ENCODE peak calls at places on chromosomes 7 and 10, in four cellular contexts. T is A549, U is HepG2, Q is K562. I is an unnamed sample.

GRCh38 chr10:10209152-10209551 is 808.5 kb upstream of the CELF2 start:
- DNase-seq in T (no peak), U (no peak), Q (no peak), I (no peak)

GRCh38 chr7:40147371-40148246 is 12.8 kb downstream of the SUGCT start:
- DNase-seq in U (no peak), Q (no peak), T (no peak), I (no peak)

GRCh38 chr10:124237282-124237975 is 144.0 kb upstream of the CHST15 start:
- DNase-seq in U (no peak), Q (no peak), T (no peak), I (no peak)

GRCh38 chr7:2978403-2978802 is 65.3 kb downstream of the CARD11 start:
- DNase-seq in T (no peak), Q (no peak), U (no peak), I (peak)

GRCh38 chr10:79178070-79178576 is 109.4 kb downstream of the ZMIZ1 start:
- DNase-seq in Q (no peak), T (no peak), U (no peak), I (no peak)

GRCh38 chr7:140036224-140036651 is 26.5 kb downstream of the PARP12 start:
- DNase-seq in T (no peak), Q (no peak), U (no peak), I (peak)

GRCh38 chr10:117762819-117763172 is 220.2 kb downstream of the EMX2 start:
- DNase-seq in Q (no peak), U (no peak), T (no peak), I (no peak)

GRCh38 chr7:6705959-6706665 is 635 bp downstream of the ZNF12 start:
- DNase-seq in U (peak), Q (peak), T (peak), I (no peak)

GRCh38 chr10:61975107-61975932 is 73.8 kb downstream of the ARID5B start:
- DNase-seq in U (no peak), T (peak), Q (no peak), I (no peak)

GRCh38 chr10:97520978-97521761 is 22.4 kb downstream of the UBTD1 start:
- DNase-seq in Q (no peak), T (no peak), U (no peak), I (no peak)

GRCh38 chr10:61475449-61475873 is 22.3 kb upstream of the TMEM26 start:
- DNase-seq in T (no peak), U (no peak), Q (no peak), I (no peak)

GRCh38 chr10:79298403-79299244 is 48.6 kb upstream of the PPIF start:
- DNase-seq in U (peak), Q (peak), T (peak), I (no peak)

GRCh38 chr7:151330181-151330580 is 11.4 kb upstream of the NUB1 start:
- DNase-seq in Q (no peak), T (no peak), U (no peak), I (no peak)

GRCh38 chr10:91683976-91684375 is 51.1 kb upstream of the PPP1R3C start:
- DNase-seq in U (no peak), T (peak), Q (no peak), I (no peak)

GRCh38 chr7:43119371-43120069 is 7.1 kb downstream of the HECW1 start:
- DNase-seq in Q (no peak), T (no peak), U (no peak), I (no peak)

GRCh38 chr10:45558406-45558805 is 114.2 kb downstream of the ZFAND4 start:
- DNase-seq in U (peak), Q (no peak), T (no peak), I (no peak)

GRCh38 chr7:106045592-106045991 is 66.5 kb downstream of the SYPL1 start:
- DNase-seq in Q (no peak), U (no peak), T (no peak), I (no peak)

GRCh38 chr7:32179567-32179966 is 109.4 kb upstream of the PDE1C start:
- DNase-seq in Q (no peak), T (no peak), U (no peak), I (no peak)

GRCh38 chr10:19563424-19564141 is 252.6 kb upstream of the PLXDC2 start:
- DNase-seq in U (no peak), Q (no peak), T (no peak), I (no peak)

GRCh38 chr10:36494386-36494785 is 631.0 kb upstream of the ANKRD30A start:
- DNase-seq in Q (no peak), T (peak), U (no peak), I (no peak)

GRCh38 chr10:132972986-132973902 is 30.9 kb upstream of the CFAP46 start:
- DNase-seq in T (no peak), U (no peak), Q (no peak), I (no peak)

GRCh38 chr7:5630670-5631069 is 150.8 kb downstream of the RNF216 start:
- DNase-seq in U (no peak), Q (no peak), T (no peak), I (no peak)

GRCh38 chr7:122485841-122486240 is 181.3 kb upstream of the FEZF1 start:
- DNase-seq in T (no peak), Q (no peak), U (no peak), I (no peak)

GRCh38 chr10:101063162-101063525 is 1.4 kb downstream of the KAZALD1 start:
- DNase-seq in U (no peak), T (no peak), Q (peak), I (no peak)

GRCh38 chr7:55502209-55502608 is 70.1 kb downstream of the VOPP1 start:
- DNase-seq in U (no peak), T (no peak), Q (no peak), I (no peak)

GRCh38 chr10:14545827-14546226 is 215.1 kb upstream of the FRMD4A start:
- DNase-seq in Q (no peak), T (no peak), U (no peak), I (no peak)

GRCh38 chr10:33116293-33116697 is 158.3 kb upstream of the ITGB1 start:
- DNase-seq in U (peak), Q (no peak), T (no peak), I (no peak)

GRCh38 chr7:41027428-41028115 is 675.3 kb downstream of the INHBA start:
- DNase-seq in T (peak), U (no peak), Q (no peak), I (no peak)

GRCh38 chr7:142587578-142588191 is 161.6 kb upstream of the PRSS1 start:
- DNase-seq in T (peak), Q (peak), U (peak), I (peak)

GRCh38 chr10:117419921-117420320 is 44.7 kb upstream of the PDZD8 start:
- DNase-seq in Q (no peak), U (no peak), T (no peak), I (no peak)

GRCh38 chr7:27117687-27118491 is 12.7 kb downstream of the HOXA4 start:
- DNase-seq in Q (no peak), U (no peak), T (no peak), I (no peak)

GRCh38 chr7:44638611-44639557 is 32.5 kb downstream of the OGDH start:
- DNase-seq in U (peak), Q (peak), T (peak), I (peak)

GRCh38 chr7:105678811-105679495 is 97.7 kb upstream of the EFCAB10 start:
- DNase-seq in T (no peak), U (no peak), Q (no peak), I (no peak)

GRCh38 chr10:55897436-55897835 is 463.6 kb downstream of the ZWINT start:
- DNase-seq in Q (no peak), T (no peak), U (no peak), I (no peak)

GRCh38 chr7:44139311-44140010 is 1.7 kb downstream of the MYL7 start:
- DNase-seq in T (no peak), U (no peak), Q (no peak), I (no peak)

GRCh38 chr7:112515989-112516388 is 35.2 kb downstream of the LSMEM1 start:
- DNase-seq in T (no peak), Q (no peak), U (no peak), I (no peak)

GRCh38 chr10:33950216-33950615 is 615.7 kb upstream of the NRP1 start:
- DNase-seq in Q (no peak), T (no peak), U (no peak), I (no peak)

GRCh38 chr10:132774905-132775863 is 10.8 kb downstream of the NKX6-2 start:
- DNase-seq in T (no peak), Q (no peak), U (no peak), I (no peak)

GRCh38 chr7:30645661-30646060 is 36.6 kb downstream of the CRHR2 start:
- DNase-seq in U (no peak), Q (no peak), T (no peak), I (no peak)

GRCh38 chr7:74464931-74465906 is 11.5 kb downstream of the GTF2IRD1 start:
- DNase-seq in T (no peak), Q (no peak), U (no peak), I (no peak)
- TF ChIP-seq POLR2AphosphoS2 in T (no peak), Q (no peak), U (no peak), I (no peak)

DNA sequence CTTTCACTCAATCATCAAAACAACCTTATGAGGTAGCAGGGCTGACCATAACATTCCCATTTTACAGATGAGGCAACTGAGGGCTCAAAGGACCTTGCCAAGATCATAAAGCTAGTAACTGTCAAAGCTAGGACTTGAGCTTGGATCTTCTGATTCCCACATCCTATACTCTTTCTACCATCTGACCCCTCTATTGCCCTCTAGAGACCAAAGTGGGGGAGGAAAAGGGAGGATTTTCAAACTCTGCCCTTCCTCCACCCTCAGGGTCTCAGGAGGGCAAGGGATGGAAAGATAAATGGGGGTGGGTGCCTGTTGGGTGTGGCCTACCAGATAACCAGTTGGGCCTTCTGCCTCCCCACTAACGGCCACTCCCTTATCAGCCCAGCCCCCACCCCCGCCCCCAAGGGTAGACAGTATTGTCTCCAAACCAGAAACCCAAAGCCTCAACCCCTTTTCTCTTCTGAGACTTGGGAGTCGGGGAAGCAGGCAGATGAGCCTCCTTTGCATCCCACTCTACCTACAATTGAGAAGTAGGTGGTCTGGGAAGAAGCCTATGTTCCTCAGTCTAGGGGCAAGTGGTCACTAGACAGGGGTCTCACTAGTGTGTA is 7.9 kb downstream of the LDB1 start:
- DNase-seq in T (no peak), U (no peak), Q (peak), I (no peak)
- TF ChIP-seq POLR2AphosphoS2 in T (no peak), U (no peak), Q (peak), I (no peak)

DNA sequence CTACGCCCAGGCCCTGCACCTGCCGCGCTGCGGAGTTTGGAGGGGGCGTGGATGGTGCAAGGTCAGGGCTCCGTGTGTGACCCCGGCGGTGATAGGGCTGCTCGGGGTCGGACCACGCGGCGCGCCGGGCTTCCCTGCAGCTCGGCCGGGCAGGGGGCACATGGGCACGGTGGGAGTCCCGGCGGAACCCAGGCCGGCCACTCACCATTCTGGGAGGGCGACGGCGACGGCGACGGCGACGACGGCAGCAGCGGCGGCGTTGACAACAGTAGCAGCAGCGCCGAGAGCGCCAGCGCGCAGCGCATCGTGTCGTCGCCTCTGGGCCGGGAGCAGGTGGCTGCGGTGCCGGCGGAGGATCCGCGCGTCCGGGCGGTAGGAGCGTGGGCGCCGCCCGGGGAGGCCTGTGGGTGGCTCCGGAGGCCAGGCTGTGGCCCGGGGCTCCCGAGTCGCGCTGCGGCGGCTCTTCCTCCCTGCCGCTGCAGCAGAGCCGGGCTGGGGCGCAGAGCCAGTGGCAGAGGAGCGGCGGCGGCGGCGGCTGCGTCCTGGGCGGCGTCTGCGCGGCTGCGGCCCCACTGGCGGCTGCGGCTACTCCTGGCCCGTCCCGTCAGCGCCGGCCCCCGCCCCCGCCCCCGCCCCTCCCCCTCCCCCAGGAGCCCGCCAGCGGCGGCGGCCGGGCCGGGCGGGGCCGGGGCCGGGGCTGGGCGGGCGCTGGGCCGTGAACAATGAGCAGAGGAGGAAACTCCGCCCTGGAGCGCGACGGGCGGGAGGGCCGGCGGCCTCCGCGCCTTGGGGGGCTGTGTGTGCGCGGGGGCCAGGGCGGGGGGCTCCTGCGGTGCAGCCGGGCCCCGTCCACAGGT is at the start of gene PODXL:
- DNase-seq in Q (peak), T (peak), U (no peak), I (no peak)
- TF ChIP-seq POLR2AphosphoS2 in Q (no peak), T (no peak), U (no peak), I (no peak)

GRCh38 chr7:91183408-91183807 is 80.8 kb upstream of the FZD1 start:
- DNase-seq in T (no peak), Q (no peak), U (no peak), I (no peak)

GRCh38 chr7:91182819-91183405 is 81.3 kb upstream of the FZD1 start:
- DNase-seq in Q (no peak), T (no peak), U (no peak), I (no peak)

GRCh38 chr7:91191771-91192170 is 72.5 kb upstream of the FZD1 start:
- DNase-seq in T (no peak), Q (no peak), U (no peak), I (no peak)

GRCh38 chr7:91185771-91186170 is 78.5 kb upstream of the FZD1 start:
- DNase-seq in T (no peak), Q (no peak), U (no peak), I (no peak)

DNA sequence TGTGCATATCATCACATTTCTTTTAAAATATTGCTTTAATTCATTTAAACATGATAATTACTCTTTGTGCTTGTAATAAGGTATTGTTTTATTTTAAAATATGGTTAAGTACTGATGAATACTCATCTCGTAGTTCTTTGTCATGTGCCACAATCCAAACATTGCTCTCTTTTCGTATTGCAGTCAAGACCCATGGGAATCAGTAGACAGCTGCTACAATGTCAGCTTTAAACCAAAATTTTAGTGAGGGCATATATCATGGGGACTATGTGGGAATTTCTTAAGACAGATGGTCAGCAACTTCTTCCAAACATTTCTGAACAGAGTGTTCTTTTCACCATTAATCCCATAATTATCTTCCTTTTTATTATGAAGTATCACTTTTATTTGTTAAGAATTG is 77.2 kb upstream of the FZD1 start:
- DNase-seq in U (no peak), Q (no peak), T (no peak), I (no peak)
- TF ChIP-seq POLR2AphosphoS2 in U (no peak), Q (no peak), T (no peak), I (no peak)

GRCh38 chr10:131207584-131208532 is 103.7 kb downstream of the TCERG1L start:
- DNase-seq in U (no peak), Q (no peak), T (no peak), I (no peak)
- TF ChIP-seq POLR2AphosphoS2 in U (no peak), Q (no peak), T (no peak), I (no peak)

GRCh38 chr7:12475362-12476063 is 71.8 kb upstream of the VWDE start:
- DNase-seq in Q (peak), U (no peak), T (no peak), I (no peak)
- TF ChIP-seq POLR2AphosphoS2 in Q (no peak), U (no peak), T (no peak), I (no peak)

I was measured in GM12878.